ENCODE peak calls at places on chromosomes 6 and 20, in eight cellular contexts. One of them, this sample, is unnamed.

GRCh38 chr6:163260111-163260895 is 154.2 kb upstream of the QKI start:
- DNase-seq in GM23248: peak
- DNase-seq in PC-3: no peak
- DNase-seq in MM.1S: no peak
- DNase-seq in neural progenitor cell: peak
- DNase-seq in GM23338: peak
- DNase-seq in HCT116: no peak
- DNase-seq in hepatocyte: peak
- DNase-seq in this sample: no peak

GRCh38 chr6:82917346-82918064 is 148.1 kb downstream of the UBE3D start:
- DNase-seq in GM23248: peak
- DNase-seq in PC-3: peak
- DNase-seq in MM.1S: no peak
- DNase-seq in neural progenitor cell: no peak
- DNase-seq in GM23338: peak
- DNase-seq in HCT116: no peak
- DNase-seq in hepatocyte: peak
- DNase-seq in this sample: no peak

GRCh38 chr6:12369781-12370262 is 79.7 kb downstream of the EDN1 start:
- DNase-seq in GM23248: no peak
- DNase-seq in PC-3: peak
- DNase-seq in MM.1S: no peak
- DNase-seq in neural progenitor cell: no peak
- DNase-seq in GM23338: no peak
- DNase-seq in HCT116: no peak
- DNase-seq in hepatocyte: peak
- DNase-seq in this sample: peak

GRCh38 chr20:51437182-51437923 is 105.2 kb downstream of the NFATC2 start:
- DNase-seq in GM23248: no peak
- DNase-seq in PC-3: no peak
- DNase-seq in MM.1S: no peak
- DNase-seq in neural progenitor cell: no peak
- DNase-seq in GM23338: no peak
- DNase-seq in HCT116: no peak
- DNase-seq in hepatocyte: no peak
- DNase-seq in this sample: no peak

GRCh38 chr20:41406307-41406706 is 39.7 kb upstream of the EMILIN3 start:
- DNase-seq in GM23248: no peak
- DNase-seq in PC-3: no peak
- DNase-seq in MM.1S: no peak
- DNase-seq in neural progenitor cell: no peak
- DNase-seq in GM23338: no peak
- DNase-seq in HCT116: no peak
- DNase-seq in hepatocyte: no peak
- DNase-seq in this sample: no peak

GRCh38 chr6:168906251-168906845 is 347.3 kb downstream of the THBS2 start:
- DNase-seq in GM23248: no peak
- DNase-seq in PC-3: no peak
- DNase-seq in MM.1S: no peak
- DNase-seq in neural progenitor cell: no peak
- DNase-seq in GM23338: no peak
- DNase-seq in HCT116: no peak
- DNase-seq in hepatocyte: peak
- DNase-seq in this sample: no peak

GRCh38 chr6:17417817-17418216 is 24.4 kb downstream of the CAP2 start:
- DNase-seq in GM23248: peak
- DNase-seq in PC-3: peak
- DNase-seq in MM.1S: no peak
- DNase-seq in neural progenitor cell: peak
- DNase-seq in GM23338: peak
- DNase-seq in HCT116: no peak
- DNase-seq in hepatocyte: peak
- DNase-seq in this sample: no peak

GRCh38 chr6:21753571-21754108 is 160.1 kb downstream of the SOX4 start:
- DNase-seq in GM23248: no peak
- DNase-seq in PC-3: peak
- DNase-seq in MM.1S: no peak
- DNase-seq in neural progenitor cell: no peak
- DNase-seq in GM23338: no peak
- DNase-seq in HCT116: no peak
- DNase-seq in hepatocyte: no peak
- DNase-seq in this sample: no peak

GRCh38 chr6:156107514-156108150 is 652.0 kb upstream of the NOX3 start:
- DNase-seq in GM23248: no peak
- DNase-seq in PC-3: no peak
- DNase-seq in MM.1S: no peak
- DNase-seq in neural progenitor cell: peak
- DNase-seq in GM23338: no peak
- DNase-seq in HCT116: no peak
- DNase-seq in hepatocyte: no peak
- DNase-seq in this sample: no peak

GRCh38 chr6:104689551-104690205 is 170.0 kb downstream of the HACE1 start:
- DNase-seq in GM23248: peak
- DNase-seq in PC-3: peak
- DNase-seq in MM.1S: no peak
- DNase-seq in neural progenitor cell: no peak
- DNase-seq in GM23338: no peak
- DNase-seq in HCT116: peak
- DNase-seq in hepatocyte: no peak
- DNase-seq in this sample: no peak

GRCh38 chr20:52601295-52601971 is 370.7 kb upstream of the TSHZ2 start:
- DNase-seq in GM23248: no peak
- DNase-seq in PC-3: no peak
- DNase-seq in MM.1S: no peak
- DNase-seq in neural progenitor cell: no peak
- DNase-seq in GM23338: no peak
- DNase-seq in HCT116: no peak
- DNase-seq in hepatocyte: no peak
- DNase-seq in this sample: no peak

GRCh38 chr6:144063744-144064401 is 31.5 kb downstream of the SF3B5 start:
- DNase-seq in GM23248: peak
- DNase-seq in PC-3: peak
- DNase-seq in MM.1S: peak
- DNase-seq in neural progenitor cell: peak
- DNase-seq in GM23338: peak
- DNase-seq in HCT116: peak
- DNase-seq in hepatocyte: peak
- DNase-seq in this sample: peak

GRCh38 chr6:168052291-168052891 is 26.6 kb downstream of the FRMD1 start:
- DNase-seq in GM23248: no peak
- DNase-seq in PC-3: peak
- DNase-seq in MM.1S: no peak
- DNase-seq in neural progenitor cell: no peak
- DNase-seq in GM23338: no peak
- DNase-seq in HCT116: no peak
- DNase-seq in hepatocyte: no peak
- DNase-seq in this sample: no peak

GRCh38 chr6:139291813-139292619 is at the start of gene TXLNB:
- DNase-seq in GM23248: peak
- DNase-seq in PC-3: no peak
- DNase-seq in MM.1S: peak
- DNase-seq in neural progenitor cell: peak
- DNase-seq in GM23338: peak
- DNase-seq in HCT116: peak
- DNase-seq in hepatocyte: peak
- DNase-seq in this sample: peak

GRCh38 chr6:25250878-25251277 is 28.3 kb upstream of the CARMIL1 start:
- DNase-seq in GM23248: peak
- DNase-seq in PC-3: peak
- DNase-seq in MM.1S: peak
- DNase-seq in neural progenitor cell: no peak
- DNase-seq in GM23338: no peak
- DNase-seq in HCT116: peak
- DNase-seq in hepatocyte: no peak
- DNase-seq in this sample: peak

GRCh38 chr6:89612121-89612520 is 26.4 kb downstream of the LYRM2 start:
- DNase-seq in GM23248: no peak
- DNase-seq in PC-3: no peak
- DNase-seq in MM.1S: no peak
- DNase-seq in neural progenitor cell: peak
- DNase-seq in GM23338: peak
- DNase-seq in HCT116: no peak
- DNase-seq in hepatocyte: no peak
- DNase-seq in this sample: no peak

GRCh38 chr6:9361749-9362148 is 926.4 kb upstream of the SLC35B3 start:
- DNase-seq in GM23248: no peak
- DNase-seq in PC-3: no peak
- DNase-seq in MM.1S: no peak
- DNase-seq in neural progenitor cell: no peak
- DNase-seq in GM23338: no peak
- DNase-seq in HCT116: no peak
- DNase-seq in hepatocyte: no peak
- DNase-seq in this sample: no peak

GRCh38 chr20:52313335-52313963 is 121.9 kb upstream of the ZFP64 start:
- DNase-seq in GM23248: peak
- DNase-seq in PC-3: peak
- DNase-seq in MM.1S: no peak
- DNase-seq in neural progenitor cell: peak
- DNase-seq in GM23338: peak
- DNase-seq in HCT116: peak
- DNase-seq in hepatocyte: peak
- DNase-seq in this sample: no peak

GRCh38 chr20:37516697-37517370 is 4.2 kb upstream of the NNAT start:
- DNase-seq in GM23248: no peak
- DNase-seq in PC-3: peak
- DNase-seq in MM.1S: no peak
- DNase-seq in neural progenitor cell: no peak
- DNase-seq in GM23338: no peak
- DNase-seq in HCT116: no peak
- DNase-seq in hepatocyte: peak
- DNase-seq in this sample: no peak
- TF ChIP-seq EZH2phosphoT487 in GM23248: no peak
- TF ChIP-seq EZH2phosphoT487 in PC-3: no peak
- TF ChIP-seq EZH2phosphoT487 in MM.1S: no peak
- TF ChIP-seq EZH2phosphoT487 in neural progenitor cell: no peak
- TF ChIP-seq EZH2phosphoT487 in GM23338: no peak
- TF ChIP-seq EZH2phosphoT487 in HCT116: no peak
- TF ChIP-seq EZH2phosphoT487 in hepatocyte: no peak
- TF ChIP-seq EZH2phosphoT487 in this sample: no peak

DNA sequence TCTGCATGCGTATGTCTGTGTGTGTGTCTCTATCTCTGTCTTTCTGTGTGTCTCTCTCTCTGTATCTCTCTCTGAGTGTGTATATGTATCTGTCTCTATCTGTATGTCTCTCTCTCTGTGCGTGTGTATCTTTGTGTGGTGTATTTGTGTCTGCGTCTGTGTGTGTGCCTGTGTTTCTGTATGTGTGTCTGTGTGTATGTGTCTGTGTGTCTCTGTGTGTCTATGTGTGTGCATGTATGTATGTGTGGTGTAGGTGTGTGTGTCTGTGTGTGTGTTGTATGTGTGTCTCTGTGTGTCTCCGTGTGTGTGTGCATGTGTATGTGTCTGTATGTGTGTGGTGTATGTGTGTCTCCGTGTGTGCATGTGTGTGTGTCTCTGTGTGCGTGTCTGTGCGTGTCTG is 243.0 kb upstream of the FOXQ1 start:
- DNase-seq in GM23248: no peak
- DNase-seq in PC-3: no peak
- DNase-seq in MM.1S: no peak
- DNase-seq in neural progenitor cell: no peak
- DNase-seq in GM23338: no peak
- DNase-seq in HCT116: no peak
- DNase-seq in hepatocyte: no peak
- DNase-seq in this sample: no peak
- H3K4me3 ChIP-seq in GM23248: no peak
- H3K4me3 ChIP-seq in PC-3: no peak
- H3K4me3 ChIP-seq in MM.1S: no peak
- H3K4me3 ChIP-seq in neural progenitor cell: no peak
- H3K4me3 ChIP-seq in GM23338: no peak
- H3K4me3 ChIP-seq in HCT116: no peak
- H3K4me3 ChIP-seq in hepatocyte: no peak
- H3K4me3 ChIP-seq in this sample: no peak

GRCh38 chr20:46089076-46089337 is 755 bp downstream of the NCOA5 start:
- DNase-seq in GM23248: peak
- DNase-seq in PC-3: no peak
- DNase-seq in MM.1S: no peak
- DNase-seq in neural progenitor cell: peak
- DNase-seq in GM23338: peak
- DNase-seq in HCT116: no peak
- DNase-seq in hepatocyte: peak
- DNase-seq in this sample: no peak
- TF ChIP-seq EZH2phosphoT487 in GM23248: no peak
- TF ChIP-seq EZH2phosphoT487 in PC-3: no peak
- TF ChIP-seq EZH2phosphoT487 in MM.1S: no peak
- TF ChIP-seq EZH2phosphoT487 in neural progenitor cell: no peak
- TF ChIP-seq EZH2phosphoT487 in GM23338: no peak
- TF ChIP-seq EZH2phosphoT487 in HCT116: no peak
- TF ChIP-seq EZH2phosphoT487 in hepatocyte: no peak
- TF ChIP-seq EZH2phosphoT487 in this sample: no peak

GRCh38 chr20:49674383-49675352 is 39.0 kb downstream of the B4GALT5 start:
- DNase-seq in GM23248: peak
- DNase-seq in PC-3: peak
- DNase-seq in MM.1S: no peak
- DNase-seq in neural progenitor cell: no peak
- DNase-seq in GM23338: no peak
- DNase-seq in HCT116: peak
- DNase-seq in hepatocyte: peak
- DNase-seq in this sample: no peak

GRCh38 chr20:49675368-49676151 is 38.1 kb downstream of the B4GALT5 start:
- DNase-seq in GM23248: peak
- DNase-seq in PC-3: peak
- DNase-seq in MM.1S: peak
- DNase-seq in neural progenitor cell: no peak
- DNase-seq in GM23338: no peak
- DNase-seq in HCT116: no peak
- DNase-seq in hepatocyte: peak
- DNase-seq in this sample: no peak

GRCh38 chr20:49677777-49678758 is 35.6 kb downstream of the B4GALT5 start:
- DNase-seq in GM23248: no peak
- DNase-seq in PC-3: peak
- DNase-seq in MM.1S: no peak
- DNase-seq in neural progenitor cell: no peak
- DNase-seq in GM23338: no peak
- DNase-seq in HCT116: no peak
- DNase-seq in hepatocyte: no peak
- DNase-seq in this sample: no peak

GRCh38 chr20:49680475-49680874 is 33.2 kb downstream of the B4GALT5 start:
- DNase-seq in GM23248: no peak
- DNase-seq in PC-3: no peak
- DNase-seq in MM.1S: no peak
- DNase-seq in neural progenitor cell: no peak
- DNase-seq in GM23338: no peak
- DNase-seq in HCT116: no peak
- DNase-seq in hepatocyte: no peak
- DNase-seq in this sample: no peak

DNA sequence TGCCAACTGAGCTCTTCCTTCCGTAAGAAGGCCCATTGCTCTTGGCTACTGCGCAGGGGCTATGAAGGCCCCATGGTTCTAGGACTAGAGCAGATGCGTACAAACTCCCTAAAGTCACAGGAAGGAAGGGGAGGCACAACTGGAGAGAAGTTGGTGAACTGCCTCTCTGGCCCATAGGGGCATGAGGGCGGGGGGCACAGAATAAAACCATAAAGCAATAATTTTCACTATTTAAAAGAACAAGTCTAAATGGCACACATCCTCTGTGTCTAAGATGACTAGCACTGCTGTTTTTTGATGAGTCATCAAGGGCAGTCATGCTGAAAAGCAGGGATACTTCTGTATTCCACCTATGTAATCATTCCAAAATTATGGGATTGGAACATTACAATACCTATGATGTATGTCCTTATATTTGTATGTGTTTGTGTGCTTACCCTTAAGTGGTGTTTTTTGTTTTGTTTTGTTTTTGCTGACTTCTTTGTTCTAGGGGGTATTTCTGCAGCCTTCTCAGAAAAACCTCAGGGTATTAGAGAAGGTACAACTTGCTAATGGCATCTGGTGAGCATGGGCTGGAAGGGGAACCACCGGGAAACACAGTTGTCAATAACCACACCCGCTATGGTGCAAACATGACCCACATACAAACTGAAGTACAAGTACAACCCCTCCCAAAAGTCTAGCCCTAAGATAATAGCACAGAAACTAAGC is 36.9 kb downstream of the B4GALT5 start:
- DNase-seq in GM23248: peak
- DNase-seq in PC-3: peak
- DNase-seq in MM.1S: peak
- DNase-seq in neural progenitor cell: no peak
- DNase-seq in GM23338: no peak
- DNase-seq in HCT116: no peak
- DNase-seq in hepatocyte: no peak
- DNase-seq in this sample: no peak
- H3K4me3 ChIP-seq in GM23248: peak
- H3K4me3 ChIP-seq in PC-3: peak
- H3K4me3 ChIP-seq in MM.1S: peak
- H3K4me3 ChIP-seq in neural progenitor cell: no peak
- H3K4me3 ChIP-seq in GM23338: no peak
- H3K4me3 ChIP-seq in HCT116: peak
- H3K4me3 ChIP-seq in hepatocyte: no peak
- H3K4me3 ChIP-seq in this sample: no peak